ENCODE peak calls at places on chromosomes 12 and 14, in six cellular contexts. Y is brain microvascular endothelial cell, O is cardiac fibroblast, X is astrocyte of the cerebellum, V is thoracic aorta, K is right lobe of liver. W is an unnamed sample.

GRCh38 chr12:25051583-25052190 is 102.8 kb upstream of the BCAT1 start:
- DNase-seq in Y (no peak), O (no peak), X (no peak), V (no peak), K (no peak), W (no peak)

GRCh38 chr12:67747869-67748760 is 99.6 kb downstream of the DYRK2 start:
- DNase-seq in Y (no peak), O (peak; percentile 41), X (peak; percentile 8), V (no peak), K (peak; percentile 85), W (peak; percentile 60)

GRCh38 chr12:130646690-130647089 is 69.4 kb downstream of the RIMBP2 start:
- DNase-seq in Y (no peak), O (no peak), X (no peak), V (no peak), K (no peak), W (no peak)

GRCh38 chr14:55223364-55223763 is 32.0 kb upstream of the DLGAP5 start:
- DNase-seq in Y (no peak), O (no peak), X (no peak), V (no peak), K (no peak), W (no peak)

GRCh38 chr12:51421266-51421884 is 3.3 kb upstream of the SLC4A8 start:
- DNase-seq in Y (peak; percentile 45), O (peak; percentile 82), X (peak; percentile 53), V (no peak), K (peak; percentile 49), W (no peak)

GRCh38 chr12:57272337-57273151 is 21.6 kb upstream of the STAC3 start:
- DNase-seq in Y (no peak), O (peak; percentile 47), X (no peak), V (no peak), K (no peak), W (peak; percentile 40)

GRCh38 chr14:84591827-84592540 is 938.0 kb upstream of the FLRT2 start:
- DNase-seq in Y (no peak), O (no peak), X (no peak), V (no peak), K (no peak), W (no peak)

GRCh38 chr12:115204957-115205754 is 521.2 kb upstream of the TBX3 start:
- DNase-seq in Y (peak; percentile 56), O (peak; percentile 61), X (no peak), V (no peak), K (no peak), W (no peak)

GRCh38 chr12:112820796-112821195 is 29.2 kb downstream of the RPH3A start:
- DNase-seq in Y (no peak), O (no peak), X (no peak), V (no peak), K (no peak), W (no peak)

GRCh38 chr12:106082216-106083175 is 56.3 kb downstream of the NUAK1 start:
- DNase-seq in Y (peak; percentile 87), O (no peak), X (no peak), V (no peak), K (no peak), W (no peak)

GRCh38 chr14:81818271-81818670 is 284.6 kb upstream of the SEL1L start:
- DNase-seq in Y (no peak), O (no peak), X (no peak), V (no peak), K (no peak), W (no peak)

GRCh38 chr14:58898655-58899316 is 261.0 kb downstream of the DACT1 start:
- DNase-seq in Y (peak; percentile 96), O (peak; percentile 80), X (peak; percentile 71), V (no peak), K (no peak), W (peak; percentile 64)

GRCh38 chr12:15963271-15963670 is 52.1 kb downstream of the DERA start:
- DNase-seq in Y (no peak), O (peak; percentile 13), X (no peak), V (no peak), K (no peak), W (peak; percentile 57)

GRCh38 chr14:91985521-91986255 is 38.2 kb upstream of the FBLN5 start:
- DNase-seq in Y (no peak), O (peak; percentile 58), X (no peak), V (no peak), K (no peak), W (no peak)

GRCh38 chr12:47067778-47068431 is 11.5 kb upstream of the PCED1B start:
- DNase-seq in Y (no peak), O (no peak), X (no peak), V (no peak), K (no peak), W (no peak)

DNA sequence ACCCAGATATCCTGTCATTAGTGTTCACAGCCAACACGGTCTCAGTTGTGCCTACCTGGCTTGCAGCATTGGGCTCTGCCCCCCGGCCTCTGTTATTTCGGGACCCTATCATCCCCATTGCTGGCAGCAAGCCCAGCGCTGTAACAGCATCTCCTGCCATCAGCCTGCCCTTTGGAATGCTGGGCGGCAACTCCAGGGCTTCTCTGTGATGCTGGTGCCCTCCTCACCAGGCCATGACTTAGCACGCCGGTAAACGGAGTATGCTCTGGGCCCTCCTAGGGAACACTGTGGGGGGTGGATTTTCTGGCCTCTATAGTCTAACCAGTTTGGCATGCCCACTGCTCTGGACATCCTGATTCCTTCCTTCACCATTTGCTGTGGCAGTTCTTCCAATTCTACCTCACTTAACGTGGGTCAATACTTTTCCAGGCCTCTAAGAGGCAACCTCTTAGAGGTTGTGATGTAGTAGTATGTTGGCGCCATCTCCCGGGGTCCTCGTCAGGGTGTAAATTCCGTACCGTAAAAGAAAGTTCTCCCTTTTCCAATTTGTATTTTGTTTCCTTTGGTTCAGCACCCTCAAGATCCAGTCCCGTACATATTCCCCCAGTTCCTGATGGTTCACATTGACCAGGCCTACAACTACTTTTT is 80.0 kb downstream of the SINHCAF start:
- DNase-seq in Y (no peak), O (peak; percentile 19), X (no peak), V (no peak), K (no peak), W (no peak)
- TF ChIP-seq CTCF in Y (peak; percentile 36), O (peak; percentile 14), X (no peak), V (no peak), K (no peak), W (peak; percentile 7)

GRCh38 chr12:93018610-93019009 is 89.5 kb upstream of the EEA1 start:
- DNase-seq in Y (no peak), O (no peak), X (no peak), V (no peak), K (no peak), W (no peak)

GRCh38 chr12:93019911-93020224 is 90.8 kb upstream of the EEA1 start:
- DNase-seq in Y (no peak), O (no peak), X (no peak), V (no peak), K (no peak), W (no peak)

GRCh38 chr12:93020998-93021597 is 92.0 kb upstream of the EEA1 start:
- DNase-seq in Y (no peak), O (peak; percentile 10), X (no peak), V (no peak), K (no peak), W (no peak)

GRCh38 chr12:93020225-93020997 is 91.3 kb upstream of the EEA1 start:
- DNase-seq in Y (no peak), O (no peak), X (no peak), V (no peak), K (no peak), W (no peak)

DNA sequence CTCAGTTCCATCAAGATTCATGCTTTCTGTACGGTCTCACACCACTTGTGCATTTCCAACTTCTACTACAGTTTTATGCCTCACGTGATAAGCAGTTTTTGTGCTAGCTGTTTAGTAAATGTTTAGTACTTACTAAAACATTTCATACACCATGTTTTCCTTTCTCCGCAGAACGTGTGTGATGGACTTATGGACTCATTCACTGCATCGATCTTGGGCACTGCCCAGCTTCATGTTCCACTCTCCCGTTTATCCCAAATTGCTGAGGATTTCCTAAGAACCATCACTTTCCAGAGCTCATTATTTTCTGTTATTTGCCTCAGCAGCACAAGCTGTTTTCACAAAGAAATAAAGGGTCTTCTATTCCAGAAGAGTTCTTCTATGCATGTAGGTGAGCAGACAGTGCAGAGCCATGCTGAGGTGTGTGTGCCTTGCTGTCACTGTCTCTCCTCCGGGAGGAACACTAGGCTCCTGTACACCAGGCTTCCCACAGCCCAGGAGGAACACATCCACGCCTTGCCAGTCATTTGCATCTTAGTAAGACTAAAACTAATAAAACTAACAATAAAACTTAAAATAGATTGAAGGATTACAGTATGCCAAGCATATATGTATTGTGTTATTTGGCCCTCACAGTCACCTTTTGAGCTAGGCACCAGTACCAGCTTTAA is 90.3 kb upstream of the EEA1 start:
- DNase-seq in Y (no peak), O (no peak), X (no peak), V (no peak), K (peak; percentile 51), W (no peak)
- H3K4me3 ChIP-seq in Y (no peak overlapping the region), O (no peak overlapping the region), X (no peak overlapping the region), V (no peak overlapping the region), K (no peak overlapping the region), W (no peak overlapping the region)

GRCh38 chr14:38111046-38111445 is 96.7 kb upstream of the SSTR1 start:
- DNase-seq in Y (no peak), O (no peak), X (no peak), V (no peak), K (no peak), W (no peak)

GRCh38 chr14:38108681-38109080 is 99.0 kb upstream of the SSTR1 start:
- DNase-seq in Y (no peak), O (peak; percentile 3), X (no peak), V (no peak), K (no peak), W (no peak)

GRCh38 chr14:38113546-38113945 is 94.2 kb upstream of the SSTR1 start:
- DNase-seq in Y (no peak), O (no peak), X (no peak), V (no peak), K (no peak), W (no peak)

GRCh38 chr14:38107216-38107631 is 100.5 kb upstream of the SSTR1 start:
- DNase-seq in Y (no peak), O (no peak), X (no peak), V (no peak), K (no peak), W (no peak)

GRCh38 chr14:38110258-38110657 is 97.4 kb upstream of the SSTR1 start:
- DNase-seq in Y (no peak), O (no peak), X (no peak), V (no peak), K (no peak), W (no peak)
- TF ChIP-seq CTCF in Y (no peak), O (no peak), X (no peak), V (no peak), K (no peak), W (no peak)

DNA sequence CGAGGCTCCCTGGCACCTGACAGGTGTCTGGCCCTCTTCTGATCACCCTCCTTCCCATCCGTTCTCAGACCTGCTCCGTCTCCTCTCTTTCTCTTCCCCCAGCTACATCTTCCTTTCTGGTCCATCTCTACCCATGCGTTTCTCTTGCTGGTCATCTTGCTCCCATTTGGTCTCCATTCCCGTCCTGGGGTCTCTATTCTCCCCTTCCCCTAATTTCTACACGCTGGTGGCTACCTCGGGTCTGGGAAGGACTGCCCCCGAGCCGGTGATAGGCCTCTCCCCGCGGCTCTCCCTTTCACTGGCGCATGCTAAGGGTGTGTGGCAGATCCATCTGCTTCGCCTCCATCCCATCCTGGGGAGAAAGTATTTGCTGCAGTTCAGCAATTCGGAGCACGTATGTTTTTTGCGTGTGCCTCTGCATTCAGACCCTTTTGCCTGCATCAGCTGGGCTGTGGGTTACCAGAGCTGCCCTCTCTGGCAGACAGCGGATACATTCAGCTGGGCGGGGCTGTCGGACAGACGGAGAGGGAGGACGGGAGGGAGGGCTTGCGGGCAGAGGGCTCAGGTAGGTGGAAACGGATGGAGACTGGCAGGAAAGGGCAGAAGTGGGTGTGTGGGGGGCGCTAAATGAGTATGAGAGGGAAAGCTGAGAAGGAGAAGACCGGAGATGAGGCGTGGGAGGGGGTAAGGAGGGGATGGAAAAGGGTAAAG is 775 bp downstream of the CLSTN3 start:
- DNase-seq in Y (no peak), O (peak; percentile 46), X (no peak), V (no peak), K (peak; percentile 81), W (no peak)
- H3K4me3 ChIP-seq in Y (peak overlapping the region; percentile 73), O (peak overlapping the region; percentile 67), X (peak overlapping the region; percentile 73), V (peak overlapping the region; percentile 95), K (peak overlapping the region; percentile 89), W (peak overlapping the region; percentile 97)

W was measured in epithelial cell of proximal tubule.